ENCODE peak calls at places on chromosomes 6 and 20, in ten cellular contexts. R is HL-60; L is GM23338; O is GM13976; X is epithelial cell of esophagus; S is GDM1; N is amniotic stem cell; H is CD4-positive, alpha-beta memory T cell; G is stimulated activated CD4-positive, alpha-beta T cell treated with anti-CD3 and anti-CD28 coated beads, Interleukin-12 subunit alpha, Interleukin-12 subunit beta, amount 100 ng/mL, for 48 hours; K is AG08395. D is an unnamed sample.

GRCh38 chr6:165834613-165835259 is 171.7 kb upstream of the PDE10A start:
- DNase-seq in R (no peak), L (no peak), O (no peak), X (peak), S (no peak), N (no peak), H (no peak), G (no peak), K (no peak), D (peak)

GRCh38 chr6:116884530-116884929 is 7.5 kb downstream of the RFX6 start:
- DNase-seq in R (no peak), L (no peak), O (no peak), X (no peak), S (no peak), N (no peak), H (no peak), G (no peak), K (no peak), D (no peak)

GRCh38 chr6:44133003-44133931 is 5.9 kb downstream of the TMEM63B start:
- DNase-seq in R (peak), L (peak), O (no peak), X (peak), S (no peak), N (peak), H (no peak), G (no peak), K (peak), D (peak)

GRCh38 chr6:166307082-166307980 is 861 bp downstream of the PRR18 start:
- DNase-seq in R (no peak), L (peak), O (peak), X (peak), S (no peak), N (no peak), H (no peak), G (no peak), K (no peak), D (no peak)

GRCh38 chr6:158206740-158207451 is 38.7 kb downstream of the GTF2H5 start:
- DNase-seq in R (no peak), L (no peak), O (no peak), X (no peak), S (no peak), N (no peak), H (no peak), G (no peak), K (no peak), D (no peak)

GRCh38 chr20:24768977-24769675 is 179.9 kb upstream of the CST7 start:
- DNase-seq in R (no peak), L (no peak), O (no peak), X (no peak), S (no peak), N (no peak), H (no peak), G (no peak), K (no peak), D (no peak)

GRCh38 chr6:135189344-135189743 is 8.2 kb downstream of the MYB start:
- DNase-seq in R (no peak), L (no peak), O (no peak), X (no peak), S (no peak), N (no peak), H (no peak), G (no peak), K (no peak), D (no peak)

GRCh38 chr6:35435075-35435837 is 16.9 kb upstream of the FANCE start:
- DNase-seq in R (no peak), L (no peak), O (no peak), X (no peak), S (no peak), N (no peak), H (no peak), G (no peak), K (no peak), D (no peak)

GRCh38 chr6:154223296-154223695 is 133.3 kb downstream of the IPCEF1 start:
- DNase-seq in R (no peak), L (no peak), O (no peak), X (no peak), S (no peak), N (no peak), H (no peak), G (no peak), K (peak), D (no peak)

GRCh38 chr20:20780127-20780822 is 67.8 kb upstream of the RALGAPA2 start:
- DNase-seq in R (peak), L (peak), O (peak), X (peak), S (peak), N (no peak), H (no peak), G (no peak), K (no peak), D (peak)

GRCh38 chr20:18647777-18648176 is 59.9 kb downstream of the DTD1 start:
- DNase-seq in R (no peak), L (no peak), O (no peak), X (no peak), S (no peak), N (no peak), H (no peak), G (no peak), K (no peak), D (no peak)

GRCh38 chr20:43825635-43826034 is 89.0 kb upstream of the TOX2 start:
- DNase-seq in R (no peak), L (no peak), O (no peak), X (no peak), S (no peak), N (no peak), H (no peak), G (no peak), K (no peak), D (no peak)

GRCh38 chr20:19815553-19815991 is 57.5 kb downstream of the RIN2 start:
- DNase-seq in R (no peak), L (peak), O (no peak), X (peak), S (no peak), N (peak), H (no peak), G (no peak), K (peak), D (peak)

GRCh38 chr6:82144007-82144851 is 103.3 kb downstream of the IBTK start:
- DNase-seq in R (no peak), L (no peak), O (peak), X (peak), S (no peak), N (peak), H (no peak), G (no peak), K (peak), D (peak)

GRCh38 chr20:22584630-22584921 is 204 bp upstream of the FOXA2 start:
- DNase-seq in R (no peak), L (peak), O (no peak), X (peak), S (no peak), N (no peak), H (no peak), G (no peak), K (no peak), D (peak)

GRCh38 chr6:149925974-149926777 is 3.3 kb upstream of the RAET1G start:
- DNase-seq in R (peak), L (peak), O (no peak), X (peak), S (peak), N (peak), H (peak), G (peak), K (peak), D (peak)